ENCODE peak calls at places on chromosomes 4 and X, in six cellular contexts. X, P, C, J, Y and W are unnamed samples.

GRCh38 chrX:23826653-23827052 is 43.7 kb downstream of the SAT1 start:
- DNase-seq in X (no peak), P (no peak), C (no peak), J (no peak), Y (no peak), W (no peak)

GRCh38 chr4:476501-476900 is 22.5 kb downstream of the ZNF721 start:
- DNase-seq in X (no peak), P (no peak), C (no peak), J (no peak), Y (no peak), W (no peak)

GRCh38 chr4:84856468-84856867 is 110.0 kb downstream of the WDFY3 start:
- DNase-seq in X (no peak), P (no peak), C (no peak), J (no peak), Y (no peak), W (no peak)

GRCh38 chr4:84482564-84483563 is 16.2 kb downstream of the NKX6-1 start:
- DNase-seq in X (peak), P (no peak), C (no peak), J (no peak), Y (no peak), W (no peak)

GRCh38 chr4:77669911-77670590 is 64.4 kb downstream of the CXCL13 start:
- DNase-seq in X (no peak), P (peak), C (no peak), J (no peak), Y (no peak), W (no peak)

GRCh38 chr4:182569561-182569960 is 326.4 kb downstream of the TENM3 start:
- DNase-seq in X (no peak), P (no peak), C (no peak), J (no peak), Y (no peak), W (no peak)

GRCh38 chr4:40858946-40859345 is 109.2 kb downstream of the NSUN7 start:
- DNase-seq in X (no peak), P (no peak), C (no peak), J (no peak), Y (no peak), W (no peak)

GRCh38 chr4:138045036-138045435 is 197.1 kb downstream of the SLC7A11 start:
- DNase-seq in X (no peak), P (no peak), C (no peak), J (no peak), Y (no peak), W (no peak)

GRCh38 chr4:48173055-48173991 is 39.3 kb upstream of the TXK start:
- DNase-seq in X (no peak), P (no peak), C (no peak), J (no peak), Y (no peak), W (no peak)

GRCh38 chr4:101853028-101853427 is 62.5 kb downstream of the BANK1 start:
- DNase-seq in X (no peak), P (no peak), C (no peak), J (no peak), Y (no peak), W (no peak)

GRCh38 chr4:165464813-165465381 is 86.1 kb downstream of the CPE start:
- DNase-seq in X (no peak), P (peak), C (no peak), J (no peak), Y (no peak), W (no peak)

GRCh38 chrX:25721564-25721963 is 416.6 kb upstream of the MAGEB18 start:
- DNase-seq in X (no peak), P (no peak), C (no peak), J (no peak), Y (no peak), W (no peak)

GRCh38 chr4:154475800-154476199 is 15.8 kb downstream of the DCHS2 start:
- DNase-seq in X (no peak), P (no peak), C (no peak), J (no peak), Y (no peak), W (no peak)

GRCh38 chrX:46953597-46953996 is 41.4 kb downstream of the JADE3 start:
- DNase-seq in X (no peak), P (no peak), C (no peak), J (no peak), Y (no peak), W (no peak)

GRCh38 chrX:74451450-74452198 is 30.3 kb downstream of the SLC16A2 start:
- DNase-seq in X (no peak), P (no peak), C (no peak), J (no peak), Y (no peak), W (no peak)

GRCh38 chrX:96372313-96373046 is 312.2 kb upstream of the DIAPH2 start:
- DNase-seq in X (no peak), P (peak), C (no peak), J (no peak), Y (no peak), W (no peak)

GRCh38 chrX:84924624-84925023 is 79.1 kb upstream of the APOOL start:
- DNase-seq in X (no peak), P (no peak), C (no peak), J (no peak), Y (no peak), W (no peak)

GRCh38 chrX:47060708-47061107 is 17.5 kb upstream of the RGN start:
- DNase-seq in X (no peak), P (no peak), C (no peak), J (no peak), Y (no peak), W (no peak)

GRCh38 chr4:14529653-14530052 is 472.6 kb upstream of the CPEB2 start:
- DNase-seq in X (no peak), P (no peak), C (no peak), J (no peak), Y (no peak), W (no peak)

GRCh38 chr4:139918994-139919393 is 235.0 kb downstream of the MAML3 start:
- DNase-seq in X (no peak), P (no peak), C (no peak), J (no peak), Y (no peak), W (no peak)

GRCh38 chr4:156677656-156678055 is 293.9 kb downstream of the PDGFC start:
- DNase-seq in X (no peak), P (no peak), C (no peak), J (no peak), Y (no peak), W (no peak)

GRCh38 chrX:55135171-55135570 is 46.4 kb downstream of the PAGE2 start:
- DNase-seq in X (peak), P (peak), C (peak), J (peak), Y (peak), W (peak)

GRCh38 chr4:122456228-122457106 is at the start of gene IL2:
- DNase-seq in X (no peak), P (no peak), C (no peak), J (no peak), Y (no peak), W (no peak)

GRCh38 chrX:150990910-150991309 is 7.8 kb downstream of the HMGB3 start:
- DNase-seq in X (no peak), P (peak), C (no peak), J (no peak), Y (no peak), W (no peak)

GRCh38 chr4:155582031-155582430 is 84.6 kb upstream of the GUCY1A1 start:
- DNase-seq in X (no peak), P (no peak), C (no peak), J (no peak), Y (no peak), W (no peak)

GRCh38 chr4:137694138-137694537 is 161.8 kb upstream of the PCDH18 start:
- DNase-seq in X (no peak), P (no peak), C (no peak), J (no peak), Y (peak), W (no peak)

GRCh38 chrX:68832516-68833447 is 4.0 kb downstream of the EFNB1 start:
- DNase-seq in X (no peak), P (no peak), C (no peak), J (no peak), Y (peak), W (peak)

GRCh38 chrX:41043950-41044349 is 41.3 kb upstream of the USP9X start:
- DNase-seq in X (no peak), P (no peak), C (no peak), J (no peak), Y (no peak), W (no peak)

GRCh38 chrX:11239230-11239629 is 54.0 kb upstream of the AMELX start:
- DNase-seq in X (no peak), P (no peak), C (no peak), J (no peak), Y (no peak), W (no peak)

GRCh38 chr4:41728571-41728908 is 20.0 kb downstream of the PHOX2B start:
- DNase-seq in X (no peak), P (no peak), C (no peak), J (no peak), Y (no peak), W (no peak)

GRCh38 chr4:73019462-73020047 is 50.0 kb downstream of the COX18 start:
- DNase-seq in X (no peak), P (no peak), C (no peak), J (no peak), Y (no peak), W (no peak)

GRCh38 chr4:683982-684571 is 4.9 kb downstream of the SLC49A3 start:
- DNase-seq in X (peak), P (peak), C (peak), J (peak), Y (peak), W (no peak)

GRCh38 chr4:4578981-4579380 is 37.1 kb upstream of the STX18 start:
- DNase-seq in X (no peak), P (no peak), C (no peak), J (no peak), Y (no peak), W (no peak)

GRCh38 chrX:101658661-101659477 is 781 bp downstream of the ARMCX2 start:
- DNase-seq in X (peak), P (peak), C (peak), J (peak), Y (peak), W (peak)

GRCh38 chr4:17523626-17524025 is 8.7 kb downstream of the CLRN2 start:
- DNase-seq in X (no peak), P (no peak), C (no peak), J (no peak), Y (no peak), W (no peak)

GRCh38 chr4:40553995-40554394 is 75.7 kb downstream of the RBM47 start:
- DNase-seq in X (no peak), P (no peak), C (no peak), J (peak), Y (no peak), W (peak)

GRCh38 chr4:11263208-11263607 is 165.5 kb downstream of the HS3ST1 start:
- DNase-seq in X (no peak), P (no peak), C (no peak), J (no peak), Y (no peak), W (no peak)
- H3K4me3 ChIP-seq in X (no peak), P (no peak), C (no peak), J (no peak), Y (no peak), W (no peak)

DNA sequence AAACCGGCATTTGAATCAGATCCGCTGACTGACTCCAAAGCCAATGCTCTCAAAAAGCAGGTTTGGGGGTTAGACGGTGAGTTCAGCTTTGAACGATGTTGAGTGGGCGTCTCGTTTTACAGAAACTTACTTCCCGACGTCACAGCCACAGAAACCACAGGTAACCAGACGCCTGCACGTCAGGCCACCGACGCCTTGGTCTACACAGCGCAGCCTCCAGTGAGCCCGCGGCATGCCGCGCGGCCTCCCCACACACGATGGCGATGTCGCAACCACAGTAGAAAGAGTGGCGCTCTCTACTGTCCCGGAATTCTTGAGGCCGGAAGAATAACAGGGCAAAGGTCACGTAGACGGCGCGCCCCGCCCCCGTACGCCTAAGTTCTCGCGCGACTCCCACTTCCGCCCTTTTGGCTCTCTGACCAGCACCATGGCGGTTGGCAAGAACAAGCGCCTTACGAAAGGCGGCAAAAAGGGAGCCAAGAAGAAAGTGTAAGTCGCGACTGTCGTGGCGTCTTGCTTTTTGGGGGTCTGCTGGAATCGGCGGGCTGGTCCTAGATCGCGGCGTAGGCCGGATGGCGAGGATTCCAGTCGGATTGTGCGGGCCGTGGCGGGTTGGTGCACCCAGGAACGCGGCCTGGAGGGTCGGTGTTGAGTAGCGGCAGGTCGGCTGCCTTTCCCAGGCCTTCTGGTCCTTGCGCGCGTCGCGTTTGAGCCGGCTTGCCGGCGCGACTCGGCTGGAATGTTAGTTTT is at the start of gene RPS3A:
- DNase-seq in X (peak), P (peak), C (peak), J (peak), Y (peak), W (peak)
- TF ChIP-seq POLR2A in X (peak), P (no peak), C (peak), J (peak), Y (peak), W (no peak)

GRCh38 chr4:86592553-86593249 is 1.4 kb upstream of the PTPN13 start:
- DNase-seq in X (no peak), P (no peak), C (no peak), J (no peak), Y (no peak), W (no peak)
- H3K4me3 ChIP-seq in X (no peak), P (no peak), C (no peak), J (peak), Y (peak), W (no peak)

DNA sequence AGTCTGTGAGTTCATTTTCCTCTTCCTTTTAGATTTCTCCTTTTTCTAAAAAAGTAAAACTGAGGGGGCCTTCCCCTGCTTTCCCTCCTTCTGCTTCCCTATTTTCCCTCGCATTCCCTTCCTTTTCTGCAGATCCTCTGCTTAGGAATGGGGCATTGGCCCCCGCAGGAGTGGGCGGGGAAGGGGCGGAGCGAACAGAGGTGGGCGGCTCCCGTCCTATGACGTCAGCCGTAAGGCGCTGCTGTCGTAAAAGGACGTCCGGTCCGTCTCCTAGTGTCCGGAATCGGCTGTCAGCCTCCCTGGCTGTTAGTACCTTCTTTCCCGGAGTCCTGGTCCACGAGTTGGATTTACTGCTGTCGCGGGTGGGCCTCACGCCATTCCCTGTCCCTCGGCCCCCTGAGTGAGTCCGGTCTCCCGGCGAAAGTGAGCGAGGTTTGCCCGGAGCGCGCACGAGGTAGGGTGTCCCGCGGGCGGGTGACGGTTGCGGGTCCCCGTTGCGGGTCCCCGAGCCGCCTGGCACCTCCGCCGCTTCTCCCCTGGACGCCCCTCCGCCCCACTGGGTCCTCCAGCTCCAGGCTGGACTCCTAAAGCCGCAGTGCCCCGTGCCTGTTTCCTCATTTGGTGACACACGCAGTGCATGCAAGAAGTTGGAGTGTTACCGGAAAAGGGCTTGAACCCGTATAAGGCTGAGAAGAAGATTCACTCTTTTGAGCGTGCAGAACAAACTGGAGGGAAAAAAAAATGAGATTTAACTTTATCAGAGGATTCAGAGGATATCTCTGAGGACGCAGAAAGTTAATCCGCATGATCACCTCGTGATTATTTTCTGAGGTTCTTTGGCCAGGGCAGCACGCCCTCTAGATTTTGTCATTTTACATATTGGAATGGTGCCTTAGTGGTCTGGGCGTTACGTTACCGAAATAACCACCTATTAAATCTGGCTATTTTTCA is at the start of gene ZNF330:
- DNase-seq in X (peak), P (peak), C (peak), J (peak), Y (peak), W (peak)
- TF ChIP-seq POLR2A in X (peak), P (peak), C (peak), J (peak), Y (peak), W (peak)